ENCODE peak calls at places on chromosomes 11 and 22, in six cellular contexts. One of them, this sample, is unnamed.

GRCh38 chr22:38067028-38067415 is 9.8 kb downstream of the PICK1 start:
- DNase-seq in brain microvascular endothelial cell: no peak
- DNase-seq in CD4-positive, CD25-positive, alpha-beta regulatory T cell: no peak
- DNase-seq in spleen: no peak
- DNase-seq in tibial nerve: peak; percentile 54
- DNase-seq in left lung: peak; percentile 39
- DNase-seq in this sample: no peak

GRCh38 chr22:28398355-28398754 is 281.3 kb downstream of the TTC28 start:
- DNase-seq in brain microvascular endothelial cell: no peak
- DNase-seq in CD4-positive, CD25-positive, alpha-beta regulatory T cell: no peak
- DNase-seq in spleen: no peak
- DNase-seq in tibial nerve: no peak
- DNase-seq in left lung: no peak
- DNase-seq in this sample: no peak

GRCh38 chr22:35191412-35191811 is 65.9 kb upstream of the HMGXB4 start:
- DNase-seq in brain microvascular endothelial cell: no peak
- DNase-seq in CD4-positive, CD25-positive, alpha-beta regulatory T cell: no peak
- DNase-seq in spleen: no peak
- DNase-seq in tibial nerve: no peak
- DNase-seq in left lung: no peak
- DNase-seq in this sample: no peak

GRCh38 chr22:24741769-24742168 is 32.8 kb downstream of the PIWIL3 start:
- DNase-seq in brain microvascular endothelial cell: no peak
- DNase-seq in CD4-positive, CD25-positive, alpha-beta regulatory T cell: no peak
- DNase-seq in spleen: no peak
- DNase-seq in tibial nerve: no peak
- DNase-seq in left lung: no peak
- DNase-seq in this sample: no peak

GRCh38 chr22:17576475-17576874 is 13.2 kb downstream of the SLC25A18 start:
- DNase-seq in brain microvascular endothelial cell: peak; percentile 50
- DNase-seq in CD4-positive, CD25-positive, alpha-beta regulatory T cell: no peak
- DNase-seq in spleen: no peak
- DNase-seq in tibial nerve: no peak
- DNase-seq in left lung: no peak
- DNase-seq in this sample: peak; percentile 86

GRCh38 chr22:50233223-50233622 is 11.6 kb downstream of the TUBGCP6 start:
- DNase-seq in brain microvascular endothelial cell: no peak
- DNase-seq in CD4-positive, CD25-positive, alpha-beta regulatory T cell: no peak
- DNase-seq in spleen: no peak
- DNase-seq in tibial nerve: no peak
- DNase-seq in left lung: no peak
- DNase-seq in this sample: no peak

GRCh38 chr11:71343828-71344400 is 91.5 kb upstream of the SHANK2 start:
- DNase-seq in brain microvascular endothelial cell: no peak
- DNase-seq in CD4-positive, CD25-positive, alpha-beta regulatory T cell: no peak
- DNase-seq in spleen: peak; percentile 21
- DNase-seq in tibial nerve: no peak
- DNase-seq in left lung: no peak
- DNase-seq in this sample: no peak

GRCh38 chr11:115194798-115195101 is 309.5 kb downstream of the CADM1 start:
- DNase-seq in brain microvascular endothelial cell: no peak
- DNase-seq in CD4-positive, CD25-positive, alpha-beta regulatory T cell: no peak
- DNase-seq in spleen: no peak
- DNase-seq in tibial nerve: no peak
- DNase-seq in left lung: no peak
- DNase-seq in this sample: no peak

GRCh38 chr11:6606471-6607189 is 3.1 kb downstream of the ILK start:
- DNase-seq in brain microvascular endothelial cell: peak; percentile 92
- DNase-seq in CD4-positive, CD25-positive, alpha-beta regulatory T cell: peak; percentile 58
- DNase-seq in spleen: peak; percentile 92
- DNase-seq in tibial nerve: peak; percentile 92
- DNase-seq in left lung: peak; percentile 95
- DNase-seq in this sample: peak; percentile 80

GRCh38 chr11:73201249-73201648 is 16.8 kb upstream of the P2RY2 start:
- DNase-seq in brain microvascular endothelial cell: no peak
- DNase-seq in CD4-positive, CD25-positive, alpha-beta regulatory T cell: no peak
- DNase-seq in spleen: no peak
- DNase-seq in tibial nerve: no peak
- DNase-seq in left lung: peak; percentile 82
- DNase-seq in this sample: no peak

GRCh38 chr11:8247312-8247711 is 16.4 kb downstream of the LMO1 start:
- DNase-seq in brain microvascular endothelial cell: no peak
- DNase-seq in CD4-positive, CD25-positive, alpha-beta regulatory T cell: peak; percentile 16
- DNase-seq in spleen: peak; percentile 76
- DNase-seq in tibial nerve: no peak
- DNase-seq in left lung: no peak
- DNase-seq in this sample: no peak

GRCh38 chr11:57770793-57771192 is 9.2 kb downstream of the CTNND1 start:
- DNase-seq in brain microvascular endothelial cell: no peak
- DNase-seq in CD4-positive, CD25-positive, alpha-beta regulatory T cell: no peak
- DNase-seq in spleen: no peak
- DNase-seq in tibial nerve: no peak
- DNase-seq in left lung: no peak
- DNase-seq in this sample: no peak

GRCh38 chr22:22092974-22093373 is 110.4 kb upstream of the TOP3B start:
- DNase-seq in brain microvascular endothelial cell: no peak
- DNase-seq in CD4-positive, CD25-positive, alpha-beta regulatory T cell: no peak
- DNase-seq in spleen: no peak
- DNase-seq in tibial nerve: no peak
- DNase-seq in left lung: no peak
- DNase-seq in this sample: no peak

GRCh38 chr11:29263971-29264682 is 752.7 kb downstream of the KCNA4 start:
- DNase-seq in brain microvascular endothelial cell: no peak
- DNase-seq in CD4-positive, CD25-positive, alpha-beta regulatory T cell: no peak
- DNase-seq in spleen: no peak
- DNase-seq in tibial nerve: no peak
- DNase-seq in left lung: no peak
- DNase-seq in this sample: no peak

GRCh38 chr11:94968334-94968958 is 4.9 kb downstream of the CWC15 start:
- DNase-seq in brain microvascular endothelial cell: no peak
- DNase-seq in CD4-positive, CD25-positive, alpha-beta regulatory T cell: peak; percentile 12
- DNase-seq in spleen: no peak
- DNase-seq in tibial nerve: no peak
- DNase-seq in left lung: no peak
- DNase-seq in this sample: no peak
- H3K36me3 ChIP-seq in brain microvascular endothelial cell: peaks cover 58% of the 10 kb centered on the region
- H3K36me3 ChIP-seq in CD4-positive, CD25-positive, alpha-beta regulatory T cell: peaks cover 84% of the 10 kb centered on the region
- H3K36me3 ChIP-seq in spleen: peaks cover 12% of the 10 kb centered on the region
- H3K36me3 ChIP-seq in tibial nerve: peaks cover 27% of the 10 kb centered on the region
- H3K36me3 ChIP-seq in left lung: no peaks in the 10 kb centered on the region
- H3K36me3 ChIP-seq in this sample: peaks cover 15% of the 10 kb centered on the region

GRCh38 chr11:130874955-130875531 is 41.2 kb downstream of the SNX19 start:
- DNase-seq in brain microvascular endothelial cell: no peak
- DNase-seq in CD4-positive, CD25-positive, alpha-beta regulatory T cell: no peak
- DNase-seq in spleen: no peak
- DNase-seq in tibial nerve: no peak
- DNase-seq in left lung: no peak
- DNase-seq in this sample: no peak
- H3K4me3 ChIP-seq in brain microvascular endothelial cell: no peak overlapping the region
- H3K4me3 ChIP-seq in CD4-positive, CD25-positive, alpha-beta regulatory T cell: no peak overlapping the region
- H3K4me3 ChIP-seq in spleen: no peak overlapping the region
- H3K4me3 ChIP-seq in tibial nerve: no peak overlapping the region
- H3K4me3 ChIP-seq in left lung: no peak overlapping the region
- H3K4me3 ChIP-seq in this sample: no peak overlapping the region

GRCh38 chr22:46587067-46587471 is 33.1 kb upstream of the GRAMD4 start:
- DNase-seq in brain microvascular endothelial cell: no peak
- DNase-seq in CD4-positive, CD25-positive, alpha-beta regulatory T cell: peak; percentile 56
- DNase-seq in spleen: peak; percentile 80
- DNase-seq in tibial nerve: no peak
- DNase-seq in left lung: no peak
- DNase-seq in this sample: no peak
- H3K27me3 ChIP-seq in brain microvascular endothelial cell: no peaks in the 10 kb centered on the region
- H3K27me3 ChIP-seq in CD4-positive, CD25-positive, alpha-beta regulatory T cell: no peaks in the 10 kb centered on the region
- H3K27me3 ChIP-seq in spleen: no peaks in the 10 kb centered on the region
- H3K27me3 ChIP-seq in tibial nerve: no peaks in the 10 kb centered on the region
- H3K27me3 ChIP-seq in left lung: no peaks in the 10 kb centered on the region
- H3K27me3 ChIP-seq in this sample: no peaks in the 10 kb centered on the region

GRCh38 chr22:45337536-45337935 is 27.8 kb downstream of the FAM118A start:
- DNase-seq in brain microvascular endothelial cell: no peak
- DNase-seq in CD4-positive, CD25-positive, alpha-beta regulatory T cell: no peak
- DNase-seq in spleen: no peak
- DNase-seq in tibial nerve: no peak
- DNase-seq in left lung: no peak
- DNase-seq in this sample: no peak
- H3K36me3 ChIP-seq in brain microvascular endothelial cell: peaks cover 13% of the 10 kb centered on the region
- H3K36me3 ChIP-seq in CD4-positive, CD25-positive, alpha-beta regulatory T cell: peaks cover 80% of the 10 kb centered on the region
- H3K36me3 ChIP-seq in spleen: no peaks in the 10 kb centered on the region
- H3K36me3 ChIP-seq in tibial nerve: peaks cover 5% of the 10 kb centered on the region
- H3K36me3 ChIP-seq in left lung: no peaks in the 10 kb centered on the region
- H3K36me3 ChIP-seq in this sample: peaks cover 20% of the 10 kb centered on the region

DNA sequence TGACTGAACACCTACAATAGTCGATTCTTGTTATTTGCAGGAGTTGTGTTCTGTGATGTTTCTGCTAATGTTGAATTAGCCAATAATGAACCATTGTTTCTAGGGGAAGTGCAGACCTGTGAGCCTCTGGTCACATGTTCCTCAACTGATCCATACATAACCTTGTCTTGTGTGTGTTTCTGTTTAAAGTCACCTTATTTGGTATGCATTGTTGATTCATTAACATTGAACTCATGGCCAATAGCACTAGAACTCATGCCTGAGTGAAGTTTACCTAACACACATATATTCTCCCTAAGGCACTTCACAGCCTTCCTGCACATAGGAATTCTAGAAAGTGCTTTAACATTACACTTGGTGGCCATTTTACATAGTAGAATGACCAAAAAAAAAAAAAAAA is 271.8 kb upstream of the PLET1 start:
- DNase-seq in brain microvascular endothelial cell: no peak
- DNase-seq in CD4-positive, CD25-positive, alpha-beta regulatory T cell: no peak
- DNase-seq in spleen: no peak
- DNase-seq in tibial nerve: no peak
- DNase-seq in left lung: no peak
- DNase-seq in this sample: no peak
- H3K4me3 ChIP-seq in brain microvascular endothelial cell: no peak overlapping the region
- H3K4me3 ChIP-seq in CD4-positive, CD25-positive, alpha-beta regulatory T cell: no peak overlapping the region
- H3K4me3 ChIP-seq in spleen: no peak overlapping the region
- H3K4me3 ChIP-seq in tibial nerve: no peak overlapping the region
- H3K4me3 ChIP-seq in left lung: no peak overlapping the region
- H3K4me3 ChIP-seq in this sample: no peak overlapping the region